ENCODE peak calls at places on chromosomes 12 and 14, in five cellular contexts. X, S, A, E and P are unnamed samples.

GRCh38 chr12:47560408-47560807 is 145.4 kb downstream of the RPAP3 start:
- DNase-seq in E (no peak), X (no peak), S (no peak), A (no peak), P (no peak)

GRCh38 chr12:27183342-27183741 is 60.7 kb upstream of the STK38L start:
- DNase-seq in X (no peak), A (no peak), E (no peak), S (no peak), P (no peak)

GRCh38 chr12:124917135-124917840 is 2.8 kb upstream of the UBC start:
- DNase-seq in A (peak; percentile 100), E (peak; percentile 97), X (peak; percentile 99), S (peak; percentile 98), P (peak; percentile 98)

GRCh38 chr12:34392741-34393085 is 370.4 kb downstream of the ALG10 start:
- DNase-seq in S (no peak), X (no peak), A (no peak), E (no peak), P (no peak)

GRCh38 chr14:79037593-79037992 is 867.4 kb downstream of the NRXN3 start:
- DNase-seq in E (no peak), X (peak; percentile 68), S (no peak), A (no peak), P (no peak)

GRCh38 chr12:125065021-125065752 is at the start of gene AACS:
- DNase-seq in S (peak; percentile 75), E (peak; percentile 83), A (peak; percentile 73), X (peak; percentile 71), P (peak; percentile 80)

GRCh38 chr12:57016348-57016747 is at the start of gene TAC3:
- DNase-seq in E (no peak), A (no peak), X (no peak), S (no peak), P (no peak)

GRCh38 chr14:23438130-23438893 is 2.9 kb upstream of the MYH7 start:
- DNase-seq in X (no peak), S (no peak), E (no peak), A (no peak), P (no peak)

GRCh38 chr14:95095991-95096390 is 61.3 kb downstream of the DICER1 start:
- DNase-seq in S (no peak), X (no peak), E (no peak), A (no peak), P (no peak)

GRCh38 chr12:62131153-62131552 is 129.1 kb upstream of the USP15 start:
- DNase-seq in X (no peak), S (no peak), A (no peak), E (no peak), P (no peak)

GRCh38 chr14:21268612-21269251 is 510 bp downstream of the HNRNPC start:
- DNase-seq in X (peak; percentile 64), S (no peak), E (peak; percentile 34), A (peak; percentile 63), P (no peak)

GRCh38 chr12:30796891-30797371 is 42.2 kb upstream of the CAPRIN2 start:
- DNase-seq in A (peak; percentile 58), S (no peak), X (no peak), E (no peak), P (no peak)

GRCh38 chr14:84225243-84225642 is 1304.7 kb upstream of the FLRT2 start:
- DNase-seq in A (no peak), X (peak; percentile 37), S (no peak), E (peak; percentile 16), P (no peak)

GRCh38 chr14:32225378-32225920 is 22.4 kb upstream of the RNU6-8 start:
- DNase-seq in E (no peak), S (no peak), A (no peak), X (no peak), P (no peak)

GRCh38 chr14:80215081-80215480 is 3.8 kb upstream of the DIO2 start:
- DNase-seq in E (no peak), X (no peak), S (no peak), A (peak; percentile 31), P (no peak)

GRCh38 chr12:10362828-10363664 is 26.8 kb downstream of the KLRK1 start:
- DNase-seq in X (no peak), E (no peak), A (peak; percentile 48), S (no peak), P (no peak)

GRCh38 chr12:91058821-91059220 is 997 bp upstream of the KERA start:
- DNase-seq in A (no peak), E (no peak), S (no peak), X (no peak), P (no peak)

GRCh38 chr14:105439710-105440553 is 20.3 kb downstream of the MTA1 start:
- DNase-seq in X (no peak), A (no peak), E (no peak), S (no peak), P (no peak)

GRCh38 chr12:85448548-85449139 is 168.6 kb downstream of the ALX1 start:
- DNase-seq in A (no peak), X (no peak), S (no peak), E (no peak), P (no peak)

GRCh38 chr14:104104006-104104901 is 18.8 kb downstream of the ASPG start:
- DNase-seq in A (no peak), E (peak; percentile 7), X (no peak), S (no peak), P (peak; percentile 79)

GRCh38 chr14:100417466-100417865 is 94.3 kb downstream of the SLC25A47 start:
- DNase-seq in E (peak; percentile 84), X (peak; percentile 86), A (peak; percentile 95), S (peak; percentile 56), P (no peak)

GRCh38 chr14:74080820-74081460 is 3.3 kb downstream of the ALDH6A1 start:
- DNase-seq in X (peak; percentile 33), E (no peak), A (no peak), S (no peak), P (no peak)

DNA sequence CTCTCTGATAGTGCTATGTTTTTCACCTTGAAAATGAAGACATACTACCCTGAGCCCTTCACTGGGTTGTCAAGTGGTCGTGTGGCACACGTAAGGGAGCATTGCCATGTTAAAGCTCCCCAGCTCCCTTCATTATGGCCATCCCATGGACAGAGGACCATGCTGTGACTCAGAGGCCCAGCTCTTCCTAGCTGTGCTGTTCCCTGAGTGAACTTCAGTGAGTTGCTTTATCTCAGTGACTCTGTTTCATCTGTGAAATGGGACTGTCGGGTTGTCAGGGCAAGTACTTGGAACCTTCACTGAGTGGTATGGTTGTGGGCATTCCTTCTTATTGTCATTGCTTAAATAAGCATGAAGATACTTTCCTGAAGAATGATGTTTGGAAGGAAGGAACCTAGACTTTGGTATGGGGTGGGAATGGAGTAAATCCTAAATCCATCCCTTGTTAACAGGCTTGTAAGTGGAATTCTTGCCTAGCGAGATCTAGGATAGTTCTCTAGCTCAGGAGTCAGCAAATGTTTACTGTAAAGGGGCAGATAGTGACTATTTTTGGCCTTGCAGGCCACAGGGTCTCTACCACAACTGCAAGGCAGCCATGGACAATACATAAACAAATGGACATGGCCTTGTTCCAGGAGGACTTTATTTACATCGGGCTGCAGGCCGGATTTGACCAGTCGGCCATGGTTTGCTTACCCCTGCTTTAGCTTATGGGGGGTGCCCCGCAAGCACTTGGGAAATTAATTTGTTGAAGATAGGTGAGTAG is 283.5 kb downstream of the ZFP36L1 start:
- DNase-seq in S (no peak), X (no peak), A (peak; percentile 31), E (no peak), P (no peak)
- TF ChIP-seq CTCF in S (no peak), X (no peak), A (no peak), E (no peak), P (no peak)

DNA sequence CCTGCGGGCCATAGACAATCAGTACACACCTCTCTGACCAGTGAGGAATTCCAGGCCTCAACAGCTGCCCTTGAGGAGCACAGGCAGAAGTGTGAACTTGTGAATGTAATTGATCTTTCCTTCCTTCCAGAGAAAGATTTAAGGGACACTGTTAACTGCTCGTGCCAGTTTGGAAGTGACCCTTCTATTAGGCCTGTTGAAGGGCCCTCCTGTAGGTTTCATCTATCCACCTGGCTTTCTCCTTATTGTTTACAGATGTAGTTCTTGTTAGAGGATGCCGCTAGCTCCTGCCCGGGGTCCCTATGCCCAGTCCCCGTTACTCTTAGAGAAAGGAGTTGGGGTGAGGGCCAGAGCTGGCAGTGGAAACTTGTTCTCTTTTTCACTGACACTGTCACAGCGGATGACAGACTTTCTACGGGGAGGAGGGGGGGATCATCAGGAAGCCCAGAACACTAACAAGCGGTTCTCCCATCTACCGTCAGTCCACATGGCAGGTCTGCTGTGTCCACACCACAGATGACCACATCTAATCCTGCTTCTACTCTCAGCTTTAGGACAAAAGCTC is 42.6 kb downstream of the SH2B3 start:
- DNase-seq in E (no peak), A (no peak), X (peak; percentile 1), S (no peak), P (no peak)
- H3K4me1 ChIP-seq in E (peaks cover 30% of the 10 kb centered on the region), A (peaks cover 21% of the 10 kb centered on the region), X (peaks cover 50% of the 10 kb centered on the region), S (peaks cover 10% of the 10 kb centered on the region), P (peaks cover 44% of the 10 kb centered on the region)

GRCh38 chr14:96297999-96298398 is 42.0 kb downstream of the BDKRB1 start:
- DNase-seq in A (no peak), E (no peak), X (no peak), S (no peak), P (no peak)

GRCh38 chr14:96294246-96294645 is 38.2 kb downstream of the BDKRB1 start:
- DNase-seq in A (no peak), S (no peak), E (no peak), X (no peak), P (no peak)

GRCh38 chr14:96299441-96299840 is 43.4 kb downstream of the BDKRB1 start:
- DNase-seq in X (no peak), S (no peak), A (no peak), E (no peak), P (no peak)

DNA sequence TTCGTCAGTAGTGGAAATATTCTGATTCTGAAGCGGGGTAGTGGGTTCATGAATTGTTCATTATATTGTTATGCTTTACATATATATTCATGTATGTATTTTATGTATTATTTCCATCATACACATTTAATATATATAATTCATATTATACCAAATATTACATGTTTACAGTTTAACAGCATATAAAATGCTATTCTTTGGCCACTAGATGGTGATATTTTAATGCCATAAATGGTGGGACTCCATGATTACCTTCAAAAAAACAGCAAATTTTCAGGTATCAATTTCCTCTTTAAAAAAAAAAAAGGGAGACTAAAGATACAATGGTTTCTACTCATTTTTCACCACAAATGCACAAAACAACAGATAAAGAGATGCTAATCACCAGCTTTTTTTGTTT is 41.0 kb downstream of the BDKRB1 start:
- DNase-seq in A (peak; percentile 22), E (no peak), X (no peak), S (no peak), P (no peak)
- TF ChIP-seq CTCF in A (no peak), E (peak; percentile 68), X (peak; percentile 56), S (peak; percentile 36), P (no peak)

GRCh38 chr12:115419145-115419646 is 735.2 kb upstream of the TBX3 start:
- DNase-seq in A (no peak), S (no peak), X (no peak), E (no peak), P (no peak)

GRCh38 chr12:115416869-115417268 is 732.9 kb upstream of the TBX3 start:
- DNase-seq in A (no peak), S (no peak), E (no peak), X (no peak), P (no peak)

GRCh38 chr12:115421350-115421749 is 737.4 kb upstream of the TBX3 start:
- DNase-seq in X (no peak), A (no peak), S (no peak), E (no peak), P (no peak)

GRCh38 chr12:115413626-115414025 is 729.7 kb upstream of the TBX3 start:
- DNase-seq in A (no peak), E (no peak), X (no peak), S (no peak), P (no peak)

DNA sequence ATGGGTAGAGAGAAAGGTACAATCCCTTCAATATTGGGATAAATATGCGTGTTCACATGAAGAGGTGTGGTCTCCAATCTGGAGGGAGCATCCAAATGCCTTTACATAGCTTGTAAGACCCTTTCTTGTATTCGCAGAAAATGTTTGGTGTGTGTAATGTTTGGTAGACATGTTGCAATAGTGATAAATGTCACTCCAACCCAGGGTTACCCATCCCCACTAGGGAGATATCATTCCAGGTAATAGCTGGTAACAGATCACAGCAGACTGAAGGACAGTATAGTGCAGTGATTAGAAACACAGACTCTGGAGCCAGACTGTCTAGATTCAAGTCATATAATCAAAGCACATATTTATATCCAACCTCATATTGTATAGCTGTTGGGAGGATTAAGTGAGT is 733.6 kb upstream of the TBX3 start:
- DNase-seq in E (no peak), A (no peak), S (no peak), X (no peak), P (no peak)
- H3K4me1 ChIP-seq in E (no peaks in the 10 kb centered on the region), A (no peaks in the 10 kb centered on the region), S (no peaks in the 10 kb centered on the region), X (no peaks in the 10 kb centered on the region), P (no peaks in the 10 kb centered on the region)